ENCODE peak calls at places on chromosomes 16 and 17, in six cellular contexts. Z is lower leg skin, W is A549, Y is thyroid gland, N is GM12891, R is body of pancreas. S is an unnamed sample.

GRCh38 chr17:47735139-47735464 is 2.1 kb downstream of the TBX21 start:
- DNase-seq in W (no peak), N (no peak), Z (no peak), Y (no peak), R (no peak), S (no peak)

GRCh38 chr17:32960815-32961214 is 30.8 kb upstream of the SPACA3 start:
- DNase-seq in Z (no peak), W (no peak), R (no peak), N (no peak), Y (no peak), S (no peak)

GRCh38 chr17:56699186-56699895 is 105.8 kb downstream of the NOG start:
- DNase-seq in R (peak; percentile 53), Z (peak; percentile 90), W (peak; percentile 99), Y (peak; percentile 79), N (no peak), S (peak; percentile 98)

GRCh38 chr16:65793781-65794180 is 572.7 kb upstream of the CDH5 start:
- DNase-seq in W (no peak), Y (no peak), R (no peak), N (no peak), Z (no peak), S (no peak)

GRCh38 chr17:75398279-75398678 is 7.2 kb downstream of the GRB2 start:
- DNase-seq in R (no peak), Y (no peak), Z (no peak), N (no peak), W (no peak), S (no peak)

GRCh38 chr17:47811709-47812108 is 9.9 kb downstream of the OSBPL7 start:
- DNase-seq in Y (no peak), N (no peak), R (no peak), Z (no peak), W (no peak), S (no peak)

GRCh38 chr17:62581769-62582168 is 45.7 kb upstream of the MRC2 start:
- DNase-seq in W (no peak), R (no peak), Y (no peak), N (no peak), Z (no peak), S (no peak)

GRCh38 chr17:42554250-42555121 is 1.8 kb downstream of the HSD17B1 start:
- DNase-seq in R (peak; percentile 88), Z (peak; percentile 97), Y (peak; percentile 91), N (peak; percentile 94), W (peak; percentile 88), S (peak; percentile 79)

GRCh38 chr17:50903604-50904521 is 37.7 kb upstream of the TOB1 start:
- DNase-seq in N (no peak), Z (no peak), W (no peak), R (no peak), Y (no peak), S (no peak)

GRCh38 chr17:41748275-41748674 is 13.8 kb upstream of the HAP1 start:
- DNase-seq in Y (no peak), N (no peak), R (no peak), Z (no peak), W (no peak), S (no peak)

GRCh38 chr17:14622622-14623101 is 321.8 kb downstream of the HS3ST3B1 start:
- DNase-seq in Y (no peak), W (no peak), Z (no peak), R (no peak), N (no peak), S (no peak)

GRCh38 chr17:62611767-62612166 is 15.7 kb upstream of the MRC2 start:
- DNase-seq in Y (no peak), Z (no peak), R (no peak), N (no peak), W (no peak), S (no peak)

GRCh38 chr17:11950771-11951519 is 46.3 kb downstream of the ZNF18 start:
- DNase-seq in W (no peak), R (no peak), Z (no peak), Y (no peak), N (no peak), S (no peak)

GRCh38 chr17:37221865-37222264 is 153.9 kb upstream of the C17orf78 start:
- DNase-seq in N (no peak), Z (no peak), W (no peak), Y (no peak), R (no peak), S (no peak)

GRCh38 chr17:27276653-27277156 is 17.2 kb upstream of the WSB1 start:
- DNase-seq in W (no peak), Z (no peak), R (no peak), N (no peak), Y (no peak), S (no peak)

GRCh38 chr17:30271102-30271501 is 20.6 kb downstream of the BLMH start:
- DNase-seq in N (no peak), Z (no peak), R (no peak), W (no peak), Y (no peak), S (no peak)

GRCh38 chr17:78908426-78908825 is 5.4 kb upstream of the CEP295NL start:
- DNase-seq in R (peak; percentile 89), N (no peak), Z (no peak), W (no peak), Y (no peak), S (no peak)

GRCh38 chr17:34306466-34306865 is 12.8 kb upstream of the CCL8 start:
- DNase-seq in Y (peak; percentile 32), N (no peak), W (peak; percentile 22), R (peak; percentile 12), Z (peak; percentile 76), S (no peak)

GRCh38 chr16:85396879-85397871 is 215.9 kb upstream of the GSE1 start:
- DNase-seq in N (peak; percentile 61), R (no peak), W (no peak), Z (peak; percentile 82), Y (no peak), S (peak; percentile 50)

GRCh38 chr17:8664426-8665105 is 34.0 kb upstream of the MYH10 start:
- DNase-seq in Z (no peak), W (no peak), R (no peak), Y (peak; percentile 37), N (no peak), S (no peak)

GRCh38 chr17:38701504-38702165 is 3.4 kb upstream of the MLLT6 start:
- DNase-seq in Y (peak; percentile 38), W (peak; percentile 63), Z (no peak), N (no peak), R (peak; percentile 50), S (peak; percentile 71)
- TF ChIP-seq POLR2A in Y (no peak), W (no peak), Z (no peak), N (no peak), R (no peak), S (no peak)

GRCh38 chr17:72456026-72456569 is 335.3 kb downstream of the SOX9 start:
- DNase-seq in R (no peak), Z (no peak), Y (no peak), N (no peak), W (peak; percentile 89), S (peak; percentile 76)

GRCh38 chr17:72457712-72458111 is 336.9 kb downstream of the SOX9 start:
- DNase-seq in Z (no peak), Y (no peak), W (no peak), R (no peak), N (no peak), S (peak; percentile 35)

GRCh38 chr17:72452286-72453173 is 331.7 kb downstream of the SOX9 start:
- DNase-seq in Y (no peak), N (no peak), R (no peak), Z (no peak), W (no peak), S (no peak)

GRCh38 chr17:72455562-72455961 is 334.7 kb downstream of the SOX9 start:
- DNase-seq in W (no peak), Z (no peak), N (no peak), Y (no peak), R (no peak), S (no peak)

GRCh38 chr17:72454342-72454741 is 333.5 kb downstream of the SOX9 start:
- DNase-seq in N (no peak), Z (no peak), Y (no peak), W (no peak), R (no peak), S (no peak)
- TF ChIP-seq POLR2A in N (no peak), Z (no peak), Y (no peak), W (no peak), R (no peak), S (no peak)

DNA sequence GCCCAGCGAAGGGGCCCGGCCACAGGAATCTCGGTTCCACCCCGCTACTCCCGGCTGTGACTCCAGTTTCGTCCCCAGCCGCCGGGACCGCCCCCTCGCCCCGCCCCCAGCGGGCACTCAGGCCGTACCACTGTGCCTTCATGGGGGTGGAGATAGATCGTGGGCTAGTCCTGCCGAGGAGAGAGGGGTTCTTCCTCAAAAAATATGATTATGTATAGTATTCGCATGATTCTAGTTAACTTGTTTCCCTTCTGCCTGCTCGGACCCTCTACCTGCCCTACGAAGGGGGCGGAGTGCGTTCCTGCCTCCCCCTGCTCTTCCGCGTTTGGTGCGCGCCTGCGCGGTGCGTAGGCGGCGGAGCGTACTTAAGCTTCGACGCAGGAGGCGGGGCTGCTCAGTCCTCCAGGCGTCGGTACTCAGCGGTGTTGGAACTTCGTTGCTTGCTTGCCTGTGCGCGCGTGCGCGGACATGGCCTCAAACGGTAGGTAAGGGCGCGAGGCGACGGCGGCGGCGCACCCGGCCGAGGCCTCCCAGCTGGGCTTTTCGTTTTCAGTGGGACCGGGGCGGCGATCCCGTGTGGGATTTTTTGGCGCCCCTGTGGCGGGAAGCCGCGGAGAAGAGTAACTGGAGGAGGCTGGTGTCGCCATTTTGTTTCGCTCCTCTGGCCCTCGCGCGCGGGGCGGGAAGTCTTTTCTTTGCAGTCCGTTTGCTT is at the start of gene FUS:
- DNase-seq in R (peak; percentile 93), Y (peak; percentile 87), Z (peak; percentile 98), W (peak; percentile 91), N (peak; percentile 84), S (peak; percentile 93)
- TF ChIP-seq POLR2A in R (peak; percentile 100), Y (peak; percentile 97), Z (no peak), W (peak; percentile 100), N (peak; percentile 100), S (peak; percentile 100)

GRCh38 chr16:19375561-19376158 is 42.0 kb upstream of the TMC5 start:
- DNase-seq in N (peak; percentile 42), Z (no peak), R (peak; percentile 54), W (peak; percentile 73), Y (peak; percentile 43), S (peak; percentile 38)
- TF ChIP-seq POLR2A in N (no peak), Z (no peak), R (no peak), W (no peak), Y (no peak), S (no peak)

DNA sequence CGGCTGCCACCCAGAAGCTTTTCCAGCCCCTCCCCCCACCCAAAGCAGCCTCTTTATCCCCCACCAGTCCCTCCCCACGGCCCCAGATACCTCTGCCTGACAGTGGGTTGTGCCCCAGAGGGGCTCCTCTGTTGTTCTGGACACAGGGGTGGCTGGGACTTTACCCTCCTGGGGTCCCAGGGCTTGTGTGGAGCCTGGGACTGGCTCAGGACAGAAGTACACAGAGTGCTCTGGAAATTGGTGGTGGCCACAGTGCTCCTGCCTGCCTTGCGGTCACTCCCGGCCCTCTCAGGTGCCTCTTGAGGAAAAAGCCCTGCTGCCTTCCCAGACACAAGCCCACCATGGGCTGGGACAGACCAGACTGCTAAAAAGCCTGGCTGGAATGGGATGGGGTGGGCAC is 68.2 kb downstream of the RAB11FIP4 start:
- DNase-seq in N (no peak), Y (no peak), Z (no peak), W (no peak), R (no peak), S (no peak)
- TF ChIP-seq POLR2A in N (no peak), Y (no peak), Z (no peak), W (no peak), R (no peak), S (no peak)